ENCODE peak calls at places on chromosome 21, in four cellular contexts. K, R, F and Y are unnamed samples.

GRCh38 chr21:44005593-44005992 is 6.5 kb upstream of the TRAPPC10 start:
- DNase-seq in K (no peak), R (no peak), F (no peak), Y (no peak)

GRCh38 chr21:30257773-30258172 is 25.0 kb downstream of the KRTAP24-1 start:
- DNase-seq in F (no peak), R (no peak), K (peak), Y (no peak)

GRCh38 chr21:43312751-43313169 is 114.2 kb downstream of the SIK1 start:
- DNase-seq in R (no peak), F (no peak), K (no peak), Y (peak)

GRCh38 chr21:31299291-31300147 is 44.5 kb downstream of the TIAM1 start:
- DNase-seq in R (no peak), F (no peak), K (peak), Y (peak)

GRCh38 chr21:16294128-16294527 is 564.3 kb downstream of the USP25 start:
- DNase-seq in F (no peak), R (no peak), K (no peak), Y (no peak)

GRCh38 chr21:15455819-15456462 is 273.8 kb upstream of the USP25 start:
- DNase-seq in R (no peak), K (peak), F (no peak), Y (peak)

GRCh38 chr21:33561373-33561772 is 18.5 kb downstream of the SON start:
- DNase-seq in F (no peak), K (no peak), R (no peak), Y (no peak)

GRCh38 chr21:42755766-42756579 is 102.6 kb downstream of the PDE9A start:
- DNase-seq in R (no peak), F (no peak), K (no peak), Y (no peak)

GRCh38 chr21:45019887-45020537 is 54.4 kb upstream of the ADARB1 start:
- DNase-seq in K (no peak), F (no peak), R (no peak), Y (no peak)

GRCh38 chr21:44596068-44596725 is 3.9 kb upstream of the KRTAP10-6 start:
- DNase-seq in F (no peak), R (no peak), K (peak), Y (no peak)

GRCh38 chr21:38460171-38460742 is 38.0 kb downstream of the ERG start:
- DNase-seq in K (no peak), R (no peak), F (no peak), Y (no peak)